ENCODE peak calls at places on chromosomes 7 and 10, in four cellular contexts. T is neuronal stem cell, M is trophoblast cell, Q is H1. A is an unnamed sample.

GRCh38 chr7:21902240-21902639 is 43.5 kb downstream of the CDCA7L start:
- DNase-seq in T (no peak), M (peak; percentile 15), Q (no peak), A (no peak)

GRCh38 chr7:29612596-29612995 is 49.0 kb downstream of the PRR15 start:
- DNase-seq in T (no peak), M (no peak), Q (no peak), A (no peak)

GRCh38 chr7:108104324-108104723 is 25.8 kb downstream of the LAMB4 start:
- DNase-seq in T (no peak), M (no peak), Q (no peak), A (no peak)

GRCh38 chr10:124679401-124679800 is 64.8 kb downstream of the FAM53B start:
- DNase-seq in T (no peak), M (no peak), Q (no peak), A (no peak)

GRCh38 chr7:94393251-94393758 is 1.4 kb upstream of the COL1A2 start:
- DNase-seq in T (peak; percentile 33), M (no peak), Q (no peak), A (peak; percentile 54)

GRCh38 chr7:7595451-7595850 is 28.8 kb downstream of the MIOS start:
- DNase-seq in T (no peak), M (no peak), Q (no peak), A (no peak)

GRCh38 chr7:91880016-91880412 is 488 bp downstream of the MTERF1 start:
- DNase-seq in T (no peak), M (no peak), Q (no peak), A (no peak)

GRCh38 chr7:157399086-157399687 is 62.4 kb downstream of the DNAJB6 start:
- DNase-seq in T (no peak), M (peak; percentile 74), Q (no peak), A (no peak)

GRCh38 chr7:115805458-115805857 is 225.1 kb downstream of the TFEC start:
- DNase-seq in T (no peak), M (no peak), Q (no peak), A (no peak)

GRCh38 chr10:33094263-33095051 is 136.4 kb upstream of the ITGB1 start:
- DNase-seq in T (no peak), M (no peak), Q (no peak), A (no peak)

GRCh38 chr7:38321515-38321944 is 48.1 kb upstream of the TARP start:
- DNase-seq in T (no peak), M (no peak), Q (no peak), A (no peak)

GRCh38 chr7:102125127-102125561 is 161.5 kb upstream of the SH2B2 start:
- DNase-seq in T (no peak), M (peak; percentile 89), Q (peak; percentile 65), A (peak; percentile 87)

GRCh38 chr10:3986407-3987141 is 201.6 kb upstream of the KLF6 start:
- DNase-seq in T (no peak), M (no peak), Q (no peak), A (no peak)

DNA sequence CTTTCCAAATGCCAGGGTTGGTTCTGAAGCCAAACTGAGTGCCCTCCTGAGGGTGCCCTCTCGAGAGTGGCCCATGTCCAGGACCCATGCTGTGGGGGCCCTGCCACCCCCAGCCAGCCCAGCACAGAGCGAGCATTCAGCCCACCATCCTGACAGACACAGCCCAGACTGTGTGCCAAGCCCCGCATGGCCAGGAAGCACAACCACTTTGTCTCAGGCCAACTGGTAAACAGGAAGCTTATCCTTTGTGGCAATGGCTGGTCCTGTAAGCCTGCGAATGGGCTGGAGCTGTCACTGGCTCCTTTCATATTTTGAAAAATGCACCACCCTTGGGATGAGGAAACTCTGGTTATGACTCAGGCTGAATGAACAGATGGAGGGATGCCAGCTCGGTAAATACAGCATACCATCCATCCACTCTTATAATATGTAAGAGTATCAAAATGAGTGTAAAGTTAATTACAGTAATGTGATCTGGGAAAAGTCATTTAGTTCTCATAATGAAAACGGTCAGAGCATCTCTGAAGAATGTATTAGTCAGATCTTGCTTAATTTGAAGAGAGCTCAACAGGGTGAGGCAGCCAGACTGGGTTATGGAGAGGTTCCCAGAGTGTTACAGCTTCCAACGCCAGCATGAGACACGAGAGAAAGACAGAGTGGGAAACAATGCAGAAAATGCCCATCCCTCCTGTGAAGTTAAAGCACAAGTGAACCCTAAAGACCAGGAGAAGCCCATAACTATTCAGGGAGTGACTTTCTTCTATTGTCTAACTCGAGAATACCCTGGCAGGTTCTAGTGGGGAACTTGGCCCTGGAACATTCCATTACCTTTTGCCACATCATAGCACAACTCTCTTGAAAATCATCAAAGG is 65.1 kb downstream of the STK17A start:
- DNase-seq in T (no peak), M (no peak), Q (no peak), A (no peak)
- H4K8ac ChIP-seq in T (no peak overlapping the region), M (peak overlapping the region; percentile 72), Q (no peak overlapping the region), A (no peak overlapping the region)

GRCh38 chr10:31318854-31319601 is at the start of gene ZEB1:
- DNase-seq in T (peak; percentile 91), M (peak; percentile 81), Q (no peak), A (peak; percentile 91)
- H2BK12ac ChIP-seq in T (peak within 1 kb of the TSS; percentile 80), M (peak within 1 kb of the TSS; percentile 41), Q (no peak within 1 kb of the TSS), A (no peak within 1 kb of the TSS)

GRCh38 chr7:131238260-131238940 is 89.3 kb upstream of the MKLN1 start:
- DNase-seq in T (no peak), M (no peak), Q (no peak), A (no peak)

GRCh38 chr7:131234719-131235488 is 92.8 kb upstream of the MKLN1 start:
- DNase-seq in T (no peak), M (no peak), Q (no peak), A (no peak)

GRCh38 chr7:131233193-131233592 is 94.5 kb upstream of the MKLN1 start:
- DNase-seq in T (no peak), M (no peak), Q (no peak), A (no peak)

GRCh38 chr7:131236318-131236672 is 91.4 kb upstream of the MKLN1 start:
- DNase-seq in T (no peak), M (no peak), Q (no peak), A (no peak)

DNA sequence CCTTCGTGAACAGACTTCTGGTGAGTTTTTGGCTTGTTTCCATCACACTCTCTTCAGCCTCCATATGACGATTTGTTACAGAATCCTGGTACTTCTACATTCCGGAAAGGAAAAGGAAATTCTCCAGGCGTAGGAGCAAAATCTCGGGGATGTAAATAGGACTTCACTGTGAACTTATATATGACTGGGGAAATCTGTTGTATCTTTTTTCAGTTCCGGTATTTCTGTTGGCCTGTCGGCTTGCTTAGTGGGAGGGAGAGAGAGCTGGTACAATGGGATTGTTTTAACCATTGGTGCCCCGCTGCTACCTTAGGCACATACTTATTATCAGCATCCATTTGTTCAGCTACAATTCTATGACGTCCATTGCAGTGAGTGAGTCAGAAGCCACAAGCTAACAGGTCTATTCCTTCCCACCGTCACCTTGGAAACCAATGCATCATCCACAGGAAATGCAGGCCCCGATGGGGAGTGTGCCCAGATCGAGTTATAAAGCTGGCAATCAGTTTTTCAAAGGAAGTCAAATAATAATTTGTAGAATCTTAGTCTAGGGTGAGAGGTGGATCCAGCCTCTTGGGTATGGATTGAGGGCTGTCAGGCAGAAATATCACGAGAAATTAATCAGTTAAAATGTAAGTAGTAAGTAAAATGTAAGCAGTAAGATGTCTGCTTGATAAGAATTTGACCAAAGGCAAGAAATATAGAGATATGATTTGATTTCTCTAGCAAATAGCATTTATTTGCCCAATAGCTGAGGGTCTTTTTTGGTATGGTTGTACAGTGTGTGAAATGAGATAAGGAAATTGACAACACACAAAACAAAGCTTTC is 92.0 kb upstream of the MKLN1 start:
- DNase-seq in T (no peak), M (peak; percentile 92), Q (no peak), A (no peak)
- H4K8ac ChIP-seq in T (no peak overlapping the region), M (no peak overlapping the region), Q (no peak overlapping the region), A (no peak overlapping the region)

DNA sequence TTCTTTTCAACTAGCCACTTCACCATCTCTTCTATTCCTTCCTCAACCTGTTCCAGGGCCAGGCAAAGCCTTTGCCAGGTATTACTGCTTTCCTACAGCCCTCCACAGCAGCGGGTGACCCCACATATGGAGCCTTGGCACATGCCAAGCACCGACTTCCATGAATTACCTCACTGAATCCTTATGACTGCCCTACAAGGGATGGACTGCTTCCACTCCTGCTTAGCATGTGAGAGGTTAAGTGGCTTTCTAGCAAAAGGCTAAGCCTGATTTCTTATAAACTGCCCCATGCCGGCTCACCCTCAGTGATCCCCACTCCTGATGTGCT is 44.0 kb upstream of the PDLIM1 start:
- DNase-seq in T (no peak), M (no peak), Q (no peak), A (no peak)
- H2BK12ac ChIP-seq in T (no peak overlapping the region), M (no peak overlapping the region), Q (no peak overlapping the region), A (no peak overlapping the region)

DNA sequence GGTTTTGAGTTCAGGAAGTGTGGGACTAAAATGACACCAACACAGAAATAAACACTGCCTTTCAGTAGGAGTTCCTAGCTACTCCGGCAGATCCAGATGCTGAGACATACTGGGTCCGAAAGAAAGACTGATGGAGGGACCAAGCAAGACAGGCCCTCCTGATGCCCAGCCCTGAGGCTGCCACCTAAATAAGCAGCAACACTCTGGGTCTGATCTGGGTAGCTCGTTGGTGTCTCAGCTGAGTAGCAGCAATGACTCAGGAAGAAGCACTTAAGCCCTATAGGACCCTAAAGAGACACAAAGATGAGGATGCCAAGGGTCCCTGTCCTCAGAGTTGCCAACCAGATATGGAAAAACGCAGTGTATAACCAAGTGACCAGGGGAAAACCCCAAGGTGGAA is 190.7 kb downstream of the FAM107B start:
- DNase-seq in T (no peak), M (no peak), Q (no peak), A (peak; percentile 16)
- H4K8ac ChIP-seq in T (no peak overlapping the region), M (no peak overlapping the region), Q (no peak overlapping the region), A (no peak overlapping the region)

GRCh38 chr7:76293407-76293901 is 9.0 kb upstream of the HSPB1 start:
- DNase-seq in T (no peak), M (peak; percentile 85), Q (no peak), A (no peak)
- H2BK12ac ChIP-seq in T (no peak overlapping the region), M (peak overlapping the region; percentile 98), Q (no peak overlapping the region), A (peak overlapping the region; percentile 23)

GRCh38 chr7:151038951-151039849 is 9.1 kb upstream of the ASIC3 start:
- DNase-seq in T (no peak), M (peak; percentile 70), Q (no peak), A (no peak)
- H4K8ac ChIP-seq in T (peak overlapping the region; percentile 17), M (peak overlapping the region; percentile 25), Q (no peak overlapping the region), A (no peak overlapping the region)

DNA sequence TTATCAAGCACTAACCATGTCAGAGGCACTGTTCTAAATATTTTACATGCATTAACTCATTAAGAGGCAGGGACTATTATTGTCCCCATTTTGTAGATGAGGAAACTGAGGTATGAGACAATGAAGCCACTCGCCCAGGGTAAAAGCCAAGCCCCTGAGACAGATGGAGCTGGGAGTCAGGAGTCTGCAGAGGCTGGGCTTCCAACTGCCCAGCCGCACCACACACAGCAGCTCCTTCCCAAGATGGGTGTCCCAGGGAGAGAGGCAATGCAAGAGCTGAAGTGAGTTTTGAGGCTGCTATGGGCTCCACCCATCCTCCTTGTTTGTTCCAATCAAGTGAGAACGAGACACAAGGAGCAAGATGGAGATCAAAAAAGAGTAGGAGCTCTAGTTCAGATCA is 244.2 kb downstream of the KCNMA1 start:
- DNase-seq in T (no peak), M (no peak), Q (no peak), A (no peak)
- H2BK12ac ChIP-seq in T (no peak overlapping the region), M (peak overlapping the region; percentile 67), Q (no peak overlapping the region), A (no peak overlapping the region)

GRCh38 chr10:36185096-36185495 is 543.0 kb upstream of the FZD8 start:
- DNase-seq in T (no peak), M (no peak), Q (no peak), A (no peak)

GRCh38 chr10:36181421-36181820 is 539.3 kb upstream of the FZD8 start:
- DNase-seq in T (no peak), M (no peak), Q (no peak), A (no peak)

GRCh38 chr10:36183056-36183455 is 541.0 kb upstream of the FZD8 start:
- DNase-seq in T (no peak), M (peak; percentile 5), Q (no peak), A (no peak)

GRCh38 chr10:36183726-36184125 is 541.6 kb upstream of the FZD8 start:
- DNase-seq in T (no peak), M (peak; percentile 81), Q (no peak), A (no peak)

GRCh38 chr10:36182059-36182654 is 540.1 kb upstream of the FZD8 start:
- DNase-seq in T (no peak), M (no peak), Q (no peak), A (no peak)
- H4K8ac ChIP-seq in T (no peak overlapping the region), M (no peak overlapping the region), Q (no peak overlapping the region), A (no peak overlapping the region)

A was measured in H9.